ENCODE peak calls at places on chromosome X, in ten cellular contexts. Y, B, A, H, C, W, Z, I, N and T are unnamed samples.

GRCh38 chrX:71533850-71534515 is 1.1 kb downstream of the OGT start:
- DNase-seq in B (peak), N (peak), Y (peak), H (peak), W (peak), I (peak), C (peak), A (peak), Z (peak), T (no peak)

GRCh38 chrX:118116308-118117068 is at the start of gene KLHL13:
- DNase-seq in I (peak), Y (peak), Z (peak), C (no peak), N (no peak), H (no peak), W (peak), B (peak), A (peak), T (peak)

GRCh38 chrX:111376897-111377601 is 34.9 kb downstream of the DCX start:
- DNase-seq in H (no peak), N (peak), Z (no peak), B (no peak), W (no peak), C (no peak), I (no peak), Y (no peak), A (no peak), T (no peak)

GRCh38 chrX:2967998-2968909 is 38.1 kb upstream of the ARSH start:
- DNase-seq in Z (peak), B (peak), Y (peak), I (peak), A (peak), H (no peak), N (no peak), C (no peak), W (peak), T (no peak)

GRCh38 chrX:40845331-40845911 is 110.1 kb upstream of the MED14 start:
- DNase-seq in Z (peak), H (no peak), A (peak), C (peak), I (no peak), Y (peak), B (peak), N (no peak), W (no peak), T (no peak)

GRCh38 chrX:20116575-20117240 is at the start of gene MAP7D2:
- DNase-seq in H (no peak), B (no peak), A (no peak), N (no peak), C (no peak), Z (no peak), I (no peak), Y (no peak), W (peak), T (no peak)

GRCh38 chrX:119726900-119727555 is 31.4 kb upstream of the SOWAHD start:
- DNase-seq in H (peak), B (no peak), A (no peak), Y (no peak), C (no peak), W (no peak), N (no peak), Z (no peak), I (peak), T (no peak)

GRCh38 chrX:134971926-134972325 is 18.9 kb upstream of the SMIM10 start:
- DNase-seq in Z (no peak), Y (peak), N (no peak), H (no peak), W (no peak), C (no peak), A (no peak), B (no peak), I (no peak), T (no peak)

GRCh38 chrX:20399728-20400414 is 133.2 kb upstream of the RPS6KA3 start:
- DNase-seq in H (no peak), N (no peak), C (no peak), A (no peak), W (no peak), B (no peak), Y (no peak), Z (no peak), I (peak), T (no peak)

GRCh38 chrX:153687121-153688039 is at the start of gene SLC6A8:
- DNase-seq in W (peak), B (peak), Z (peak), N (peak), C (peak), A (peak), I (peak), H (no peak), Y (peak), T (peak)

GRCh38 chrX:70087857-70088256 is 25.6 kb downstream of the OTUD6A start:
- DNase-seq in Z (no peak), C (no peak), W (no peak), N (no peak), B (peak), A (peak), Y (peak), I (no peak), H (no peak), T (peak)

GRCh38 chrX:68835468-68835867 is 6.6 kb downstream of the EFNB1 start:
- DNase-seq in N (no peak), Y (no peak), I (no peak), B (no peak), A (no peak), H (no peak), W (no peak), Z (peak), C (no peak), T (no peak)

GRCh38 chrX:6384391-6384790 is 150.5 kb downstream of the VCX3A start:
- DNase-seq in N (no peak), H (no peak), C (no peak), W (no peak), Z (no peak), I (no peak), Y (no peak), B (no peak), A (no peak), T (no peak)

GRCh38 chrX:19040373-19040772 is 56.5 kb upstream of the PHKA2 start:
- DNase-seq in H (no peak), Z (no peak), Y (no peak), W (no peak), A (peak), I (no peak), C (no peak), B (no peak), N (no peak), T (no peak)

GRCh38 chrX:25873196-25873595 is 264.9 kb upstream of the MAGEB18 start:
- DNase-seq in W (no peak), C (no peak), A (peak), H (no peak), Z (no peak), Y (no peak), N (no peak), I (no peak), B (no peak), T (no peak)

GRCh38 chrX:39559229-39559628 is 538.5 kb downstream of the BCOR start:
- DNase-seq in W (no peak), N (no peak), A (peak), H (no peak), B (no peak), C (no peak), Y (peak), I (no peak), Z (no peak), T (no peak)

GRCh38 chrX:27619975-27620374 is 29.8 kb downstream of the DCAF8L2 start:
- DNase-seq in Z (no peak), B (no peak), W (no peak), A (peak), H (no peak), C (peak), N (no peak), I (no peak), Y (peak), T (no peak)